ENCODE peak calls at places on chromosome 22, in six cellular contexts. C, D, G, N, J and A are unnamed samples.

GRCh38 chr22:23263651-23264555 is 83.6 kb downstream of the BCR start:
- DNase-seq in G (no peak), N (no peak), J (no peak), C (no peak), D (no peak), A (no peak)

GRCh38 chr22:24129980-24130379 is 51.3 kb upstream of the SUSD2 start:
- DNase-seq in D (no peak), N (no peak), G (no peak), J (peak; percentile 83), C (no peak), A (no peak)

GRCh38 chr22:36350751-36351594 is 36.8 kb downstream of the MYH9 start:
- DNase-seq in G (peak; percentile 72), N (no peak), C (no peak), D (no peak), J (peak; percentile 92), A (no peak)

GRCh38 chr22:23249506-23250423 is 69.5 kb downstream of the BCR start:
- DNase-seq in D (no peak), C (no peak), J (peak; percentile 10), G (peak; percentile 44), N (no peak), A (no peak)

GRCh38 chr22:50170453-50171318 is at the start of gene PANX2:
- DNase-seq in G (no peak), D (no peak), C (no peak), J (peak; percentile 87), N (peak; percentile 64), A (no peak)

GRCh38 chr22:18042685-18043084 is 18.3 kb upstream of the MICAL3 start:
- DNase-seq in D (no peak), N (no peak), J (peak; percentile 34), C (no peak), G (no peak), A (no peak)

GRCh38 chr22:45155050-45155840 is 8.5 kb upstream of the NUP50 start:
- DNase-seq in C (no peak), G (no peak), J (no peak), N (no peak), D (no peak), A (no peak)

GRCh38 chr22:35258144-35258988 is 1.1 kb downstream of the HMGXB4 start:
- DNase-seq in C (no peak), N (peak; percentile 49), J (peak; percentile 78), G (peak; percentile 84), D (no peak), A (no peak)

GRCh38 chr22:22151308-22151707 is 93.3 kb upstream of the VPREB1 start:
- DNase-seq in D (no peak), C (no peak), J (no peak), N (no peak), G (no peak), A (no peak)

GRCh38 chr22:35967046-35967397 is 61.6 kb downstream of the RBFOX2 start:
- DNase-seq in N (no peak), J (no peak), G (no peak), D (no peak), C (no peak), A (no peak)

GRCh38 chr22:35587447-35587870 is 29.7 kb downstream of the MB start:
- DNase-seq in G (no peak), N (no peak), D (no peak), J (peak; percentile 53), C (no peak), A (peak; percentile 88)

GRCh38 chr22:30038219-30038618 is 42.0 kb upstream of the HORMAD2 start:
- DNase-seq in G (peak; percentile 48), N (no peak), D (no peak), J (peak; percentile 92), C (no peak), A (peak; percentile 79)

GRCh38 chr22:27405672-27406388 is 395.7 kb downstream of the MN1 start:
- DNase-seq in J (peak; percentile 93), G (peak; percentile 67), C (no peak), D (no peak), N (peak; percentile 73), A (peak; percentile 54)

GRCh38 chr22:41330169-41330568 is 28.8 kb downstream of the ZC3H7B start:
- DNase-seq in C (no peak), D (no peak), J (peak; percentile 18), N (no peak), G (no peak), A (no peak)

GRCh38 chr22:41446057-41446501 is 522 bp downstream of the TOB2 start:
- DNase-seq in G (no peak), J (peak; percentile 36), C (no peak), D (no peak), N (no peak), A (no peak)

GRCh38 chr22:17085277-17086091 is 684 bp downstream of the IL17RA start:
- DNase-seq in D (peak; percentile 3), N (no peak), J (peak; percentile 68), G (no peak), C (no peak), A (no peak)

GRCh38 chr22:48811885-48812284 is 1015.8 kb downstream of the BRD1 start:
- DNase-seq in J (no peak), G (no peak), C (no peak), N (no peak), D (peak; percentile 59), A (no peak)

GRCh38 chr22:22463855-22464540 is 44.5 kb downstream of the ZNF280B start:
- DNase-seq in N (peak; percentile 75), G (peak; percentile 70), C (no peak), D (peak; percentile 39), J (no peak), A (peak; percentile 75)

GRCh38 chr22:41260871-41261270 is 20.1 kb upstream of the CHADL start:
- DNase-seq in J (peak; percentile 67), N (no peak), G (no peak), C (no peak), D (no peak), A (no peak)

GRCh38 chr22:41217553-41218157 is 12.5 kb downstream of the L3MBTL2 start:
- DNase-seq in N (no peak), D (no peak), J (peak; percentile 91), C (no peak), G (peak; percentile 66), A (no peak)

GRCh38 chr22:26172389-26172990 is 3.2 kb downstream of the SEZ6L start:
- DNase-seq in G (peak; percentile 67), J (peak; percentile 93), C (no peak), D (peak; percentile 67), N (peak; percentile 71), A (peak; percentile 48)

GRCh38 chr22:46678785-46679700 is 58.9 kb downstream of the GRAMD4 start:
- DNase-seq in J (peak; percentile 91), C (no peak), D (no peak), N (no peak), G (no peak), A (no peak)

GRCh38 chr22:49544286-49544685 is 283.4 kb downstream of the BRD1 start:
- DNase-seq in G (no peak), C (no peak), J (no peak), N (no peak), D (no peak), A (no peak)

GRCh38 chr22:27853404-27853803 is 51.8 kb upstream of the MN1 start:
- DNase-seq in G (no peak), D (no peak), J (no peak), C (no peak), N (no peak), A (no peak)

GRCh38 chr22:47163876-47164513 is 401.5 kb downstream of the TBC1D22A start:
- DNase-seq in D (no peak), C (no peak), G (no peak), J (peak; percentile 66), N (no peak), A (no peak)

GRCh38 chr22:22810471-22810870 is 77.1 kb upstream of the IGLL5 start:
- DNase-seq in J (no peak), C (no peak), N (no peak), D (no peak), G (no peak), A (no peak)

GRCh38 chr22:35312198-35313059 is 12.7 kb downstream of the TOM1 start:
- DNase-seq in C (no peak), N (no peak), D (peak; percentile 23), J (peak; percentile 92), G (no peak), A (no peak)

GRCh38 chr22:48561676-48562075 is 1266.0 kb downstream of the BRD1 start:
- DNase-seq in J (no peak), G (no peak), N (no peak), C (no peak), D (no peak), A (no peak)

GRCh38 chr22:30206964-30207363 is 39.6 kb downstream of the LIF start:
- DNase-seq in N (peak; percentile 43), D (no peak), C (no peak), J (peak; percentile 93), G (peak; percentile 88), A (peak; percentile 80)

GRCh38 chr22:47396105-47396504 is 633.7 kb downstream of the TBC1D22A start:
- DNase-seq in N (no peak), G (no peak), C (no peak), J (peak; percentile 47), D (no peak), A (no peak)

GRCh38 chr22:33188316-33188715 is 130.1 kb upstream of the SYN3 start:
- DNase-seq in C (no peak), D (no peak), J (peak; percentile 1), G (peak; percentile 27), N (no peak), A (no peak)

GRCh38 chr22:22427542-22428065 is 80.9 kb downstream of the ZNF280B start:
- DNase-seq in N (no peak), D (no peak), C (no peak), J (no peak), G (no peak), A (no peak)

GRCh38 chr22:21593406-21594232 is 26.1 kb downstream of the UBE2L3 start:
- DNase-seq in G (peak; percentile 59), D (no peak), J (no peak), N (peak; percentile 17), C (no peak), A (no peak)

GRCh38 chr22:49753961-49754673 is 73.6 kb downstream of the BRD1 start:
- DNase-seq in G (no peak), D (peak; percentile 75), J (peak; percentile 84), C (no peak), N (no peak), A (no peak)

GRCh38 chr22:43978558-43978957 is 23.3 kb downstream of the SAMM50 start:
- DNase-seq in J (no peak), N (no peak), D (no peak), G (no peak), C (no peak), A (no peak)

GRCh38 chr22:41922940-41923594 is 3.5 kb downstream of the TNFRSF13C start:
- DNase-seq in C (no peak), J (peak; percentile 59), D (no peak), G (no peak), N (no peak), A (no peak)

GRCh38 chr22:39408807-39409206 is 9.2 kb downstream of the TAB1 start:
- DNase-seq in G (no peak), J (no peak), D (no peak), C (no peak), N (no peak), A (no peak)

GRCh38 chr22:32823024-32823730 is 21.7 kb downstream of the TIMP3 start:
- DNase-seq in G (peak; percentile 91), N (peak; percentile 54), J (no peak), D (peak; percentile 7), C (no peak), A (peak; percentile 58)

GRCh38 chr22:46613606-46613997 is 6.6 kb upstream of the GRAMD4 start:
- DNase-seq in C (no peak), G (peak; percentile 38), N (no peak), D (no peak), J (no peak), A (no peak)